ENCODE peak calls at places on chromosomes 1 and 21, in five cellular contexts. H, A, I, P and X are unnamed samples.

GRCh38 chr1:205488074-205488723 is 16.3 kb upstream of the CDK18 start:
- DNase-seq in H (peak), P (peak), A (peak), I (peak), X (peak)

GRCh38 chr1:36871146-36871971 is 163.0 kb downstream of the GRIK3 start:
- DNase-seq in I (no peak), P (no peak), H (no peak), A (no peak), X (no peak)

GRCh38 chr1:228101994-228102790 is 933 bp downstream of the C1orf35 start:
- DNase-seq in I (no peak), A (peak), H (no peak), P (no peak), X (no peak)

GRCh38 chr21:42319851-42320602 is 4.8 kb upstream of the TFF3 start:
- DNase-seq in I (peak), A (no peak), H (no peak), P (no peak), X (no peak)

GRCh38 chr1:66381626-66382275 is 152.2 kb upstream of the SGIP1 start:
- DNase-seq in P (no peak), A (no peak), I (no peak), H (no peak), X (no peak)

GRCh38 chr1:176779655-176780328 is 316.8 kb downstream of the PAPPA2 start:
- DNase-seq in P (no peak), H (no peak), A (no peak), I (peak), X (no peak)

GRCh38 chr1:226995966-226996332 is 55.9 kb downstream of the COQ8A start:
- DNase-seq in A (no peak), P (no peak), H (no peak), I (no peak), X (no peak)

GRCh38 chr1:67589519-67590233 is 95.3 kb upstream of the GADD45A start:
- DNase-seq in P (no peak), A (peak), H (no peak), I (no peak), X (no peak)

GRCh38 chr21:44087426-44088400 is 19.5 kb upstream of the PWP2 start:
- DNase-seq in H (no peak), I (no peak), A (no peak), P (no peak), X (no peak)

GRCh38 chr1:88302843-88303486 is 381.1 kb upstream of the PKN2 start:
- DNase-seq in P (peak), H (no peak), I (peak), A (no peak), X (peak)

GRCh38 chr1:244324176-244324883 is 127.4 kb downstream of the ADSS2 start:
- DNase-seq in P (no peak), H (no peak), A (no peak), I (no peak), X (no peak)

GRCh38 chr21:45299026-45299863 is 11.6 kb upstream of the POFUT2 start:
- DNase-seq in I (no peak), H (peak), P (no peak), A (peak), X (no peak)

GRCh38 chr1:179079113-179079761 is 2.6 kb upstream of the TOR3A start:
- DNase-seq in P (peak), I (peak), A (peak), H (peak), X (peak)

GRCh38 chr1:231808990-231809389 is 182.4 kb downstream of the DISC1 start:
- DNase-seq in I (no peak), P (no peak), A (peak), H (no peak), X (peak)

GRCh38 chr1:64539808-64540207 is 69.9 kb downstream of the CACHD1 start:
- DNase-seq in P (no peak), I (peak), H (peak), A (no peak), X (peak)

GRCh38 chr1:180586671-180587155 is 27.9 kb downstream of the OVAAL start:
- DNase-seq in I (peak), A (peak), P (peak), H (no peak), X (peak)

GRCh38 chr1:228141082-228141870 is 1.2 kb downstream of the GUK1 start:
- DNase-seq in I (peak), H (peak), P (peak), A (peak), X (peak)

GRCh38 chr1:72442251-72442650 is 159.9 kb upstream of the NEGR1 start:
- DNase-seq in A (no peak), H (no peak), P (no peak), I (no peak), X (peak)

GRCh38 chr1:19648689-19649088 is 4.6 kb downstream of the NBL1 start:
- DNase-seq in A (peak), P (no peak), I (no peak), H (no peak), X (no peak)

GRCh38 chr1:2848006-2848670 is 46.6 kb upstream of the TTC34 start:
- DNase-seq in I (no peak), H (no peak), A (no peak), P (no peak), X (no peak)

GRCh38 chr1:13700521-13701273 is 709 bp downstream of the PRDM2 start:
- DNase-seq in H (peak), A (peak), I (peak), P (no peak), X (peak)

GRCh38 chr1:2212542-2213491 is 15.3 kb upstream of the SKI start:
- DNase-seq in H (peak), A (peak), I (peak), P (peak), X (peak)

GRCh38 chr21:38503588-38503987 is 5.3 kb upstream of the ERG start:
- DNase-seq in A (no peak), P (peak), H (no peak), I (no peak), X (peak)
- H3K4me3 ChIP-seq in A (no peak), P (no peak), H (no peak), I (no peak), X (no peak)

GRCh38 chr1:247287460-247287859 is 31.6 kb downstream of the VN1R5 start:
- DNase-seq in H (no peak), I (no peak), A (peak), P (no peak), X (no peak)
- H3K4me3 ChIP-seq in H (no peak), I (no peak), A (no peak), P (no peak), X (no peak)

GRCh38 chr1:23791434-23792047 is 596 bp downstream of the LYPLA2 start:
- DNase-seq in A (peak), P (no peak), H (no peak), I (peak), X (no peak)

GRCh38 chr1:23792151-23792945 is 1.4 kb downstream of the LYPLA2 start:
- DNase-seq in I (no peak), P (no peak), A (no peak), H (no peak), X (no peak)

GRCh38 chr1:23790696-23791433 is at the start of gene LYPLA2:
- DNase-seq in H (peak), A (peak), I (peak), P (peak), X (peak)

GRCh38 chr1:23793861-23794731 is 3.2 kb downstream of the LYPLA2 start:
- DNase-seq in A (no peak), I (no peak), H (no peak), P (no peak), X (no peak)

GRCh38 chr1:23793018-23793781 is 2.3 kb downstream of the LYPLA2 start:
- DNase-seq in H (no peak), I (peak), P (peak), A (peak), X (peak)
- H3K4me3 ChIP-seq in H (no peak), I (no peak), P (no peak), A (no peak), X (no peak)

GRCh38 chr1:41338820-41339219 is 22.4 kb upstream of the FOXO6 start:
- DNase-seq in I (no peak), P (no peak), H (no peak), A (no peak), X (no peak)
- H3K4me3 ChIP-seq in I (no peak), P (no peak), H (no peak), A (no peak), X (no peak)

GRCh38 chr1:79005945-79006344 is 585 bp downstream of the ADGRL4 start:
- DNase-seq in A (no peak), P (no peak), H (no peak), I (no peak), X (peak)
- H3K4me3 ChIP-seq in A (no peak), P (peak), H (no peak), I (no peak), X (peak)

GRCh38 chr1:12513176-12513575 is 104.8 kb downstream of the DHRS3 start:
- DNase-seq in I (no peak), P (no peak), A (no peak), H (no peak), X (no peak)

GRCh38 chr1:12516741-12517140 is 101.3 kb downstream of the DHRS3 start:
- DNase-seq in P (no peak), A (no peak), H (no peak), I (no peak), X (no peak)

GRCh38 chr1:12511516-12512468 is 106.2 kb downstream of the DHRS3 start:
- DNase-seq in H (no peak), P (no peak), I (no peak), A (peak), X (peak)

GRCh38 chr1:12515234-12515633 is 102.8 kb downstream of the DHRS3 start:
- DNase-seq in I (no peak), H (no peak), P (no peak), A (no peak), X (no peak)

GRCh38 chr1:12514597-12514996 is 103.4 kb downstream of the DHRS3 start:
- DNase-seq in P (no peak), H (no peak), A (no peak), I (no peak), X (no peak)
- H3K4me3 ChIP-seq in P (no peak), H (no peak), A (no peak), I (no peak), X (no peak)